ENCODE peak calls at places on chromosomes 6 and 20, in seven cellular contexts. W, Z, L, V, R, P and K are unnamed samples.

GRCh38 chr20:18840248-18840645 is 26.7 kb downstream of the SCP2D1 start:
- DNase-seq in P (peak), V (no peak), Z (no peak), L (no peak), R (no peak), W (no peak), K (no peak)

GRCh38 chr6:128499079-128499705 is 21.2 kb downstream of the PTPRK start:
- DNase-seq in P (no peak), Z (no peak), V (no peak), L (no peak), R (no peak), W (no peak), K (no peak)

GRCh38 chr6:27517928-27518787 is 45.3 kb upstream of the ZNF184 start:
- DNase-seq in W (no peak), Z (no peak), L (no peak), V (no peak), R (no peak), P (no peak), K (no peak)

GRCh38 chr6:25418463-25419052 is 139.4 kb downstream of the CARMIL1 start:
- DNase-seq in Z (peak), L (no peak), W (peak), V (no peak), R (no peak), P (no peak), K (no peak)

GRCh38 chr20:44547419-44547818 is 25.5 kb upstream of the SERINC3 start:
- DNase-seq in L (no peak), Z (no peak), V (no peak), R (no peak), W (no peak), P (no peak), K (no peak)

GRCh38 chr6:154386848-154387717 is 30.5 kb upstream of the IPCEF1 start:
- DNase-seq in P (no peak), Z (peak), V (no peak), L (no peak), W (peak), R (peak), K (peak)

GRCh38 chr20:57398231-57398821 is 7.1 kb downstream of the RBM38 start:
- DNase-seq in L (no peak), W (peak), R (no peak), V (peak), P (no peak), Z (no peak), K (no peak)

GRCh38 chr6:5141046-5141445 is 55.9 kb downstream of the PPP1R3G start:
- DNase-seq in W (no peak), Z (no peak), R (no peak), L (no peak), P (no peak), V (no peak), K (peak)

GRCh38 chr6:16739329-16739801 is 21.9 kb downstream of the ATXN1 start:
- DNase-seq in L (no peak), W (no peak), P (no peak), Z (peak), R (no peak), V (no peak), K (peak)

GRCh38 chr20:63224272-63225081 is 8.5 kb upstream of the YTHDF1 start:
- DNase-seq in R (no peak), L (peak), Z (peak), P (no peak), W (peak), V (peak), K (peak)

GRCh38 chr20:43787937-43788336 is 61.1 kb upstream of the GTSF1L start:
- DNase-seq in V (no peak), W (no peak), P (no peak), Z (no peak), R (no peak), L (no peak), K (no peak)

GRCh38 chr6:132354517-132355167 is 46.6 kb downstream of the MOXD1 start:
- DNase-seq in W (peak), V (peak), Z (peak), R (peak), P (no peak), L (no peak), K (peak)

DNA sequence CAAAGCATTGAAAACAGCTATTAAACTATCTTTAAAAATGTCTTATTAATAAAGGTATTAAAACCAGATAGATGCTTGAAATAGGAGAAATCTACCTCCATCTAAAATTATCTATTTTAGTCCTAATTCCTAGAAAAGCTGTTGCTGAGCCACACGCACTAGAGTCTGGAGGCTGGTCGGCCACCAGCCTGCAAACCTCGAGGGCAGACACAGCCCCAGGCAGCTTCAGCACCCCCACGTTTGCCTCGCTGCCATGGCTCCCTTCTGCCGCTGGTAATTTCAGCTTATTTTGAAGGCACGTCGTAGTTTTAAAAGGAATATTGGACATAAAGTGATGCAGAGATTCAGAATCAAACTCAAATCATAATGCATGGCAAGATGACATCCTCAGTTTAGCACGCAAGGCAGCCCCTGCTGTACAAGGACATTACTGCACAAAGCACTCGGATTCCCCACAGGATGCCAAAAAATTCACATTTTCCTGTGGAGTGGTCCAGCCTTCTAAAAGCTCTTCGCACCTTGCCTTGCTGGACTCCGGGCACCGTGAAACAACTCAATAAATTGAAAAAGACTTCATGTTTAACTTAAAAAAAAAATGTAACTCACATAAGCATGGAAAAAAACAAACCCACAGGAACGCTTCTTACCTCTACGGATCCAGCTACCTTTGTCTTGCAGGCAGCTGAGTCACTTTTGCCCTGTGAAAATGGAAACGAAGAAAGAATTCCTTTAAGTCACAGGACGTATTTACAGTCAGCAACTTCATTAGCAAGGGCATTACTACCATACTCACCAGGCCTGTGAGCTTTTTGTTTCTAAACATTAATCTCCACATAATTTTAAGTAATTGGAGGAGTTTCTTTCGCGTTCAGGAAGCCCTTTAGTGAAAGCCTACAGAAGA is 143.4 kb upstream of the RPS6KA2 start:
- DNase-seq in L (no peak), R (no peak), Z (no peak), V (no peak), P (no peak), W (peak), K (peak)
- TF ChIP-seq CTCF in L (no peak), R (peak), Z (peak), V (no peak), P (no peak), W (peak), K (peak)

DNA sequence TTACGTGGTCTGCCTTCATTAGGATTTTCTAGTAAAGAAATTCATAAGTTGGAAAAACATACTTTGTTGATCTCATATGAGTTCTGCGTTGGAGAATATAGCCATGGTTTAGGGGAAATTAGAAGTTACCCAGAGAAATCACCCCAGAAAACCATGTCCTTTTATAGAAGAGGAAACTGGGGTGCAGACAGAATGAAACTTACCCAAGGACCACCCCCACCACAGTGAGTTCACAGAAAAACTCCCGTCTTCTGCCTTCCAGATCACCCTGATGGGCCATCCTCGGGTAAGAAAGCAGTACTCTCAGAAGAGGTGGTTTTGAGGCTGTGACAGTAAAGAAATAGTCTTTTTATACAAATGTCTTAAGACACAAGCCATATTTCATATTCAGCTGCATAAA is 25.1 kb upstream of the MAFB start:
- DNase-seq in L (no peak), Z (no peak), W (no peak), R (no peak), V (no peak), P (no peak), K (no peak)
- H3K4me3 ChIP-seq in L (no peak), Z (no peak), W (no peak), R (no peak), V (no peak), P (no peak), K (no peak)

DNA sequence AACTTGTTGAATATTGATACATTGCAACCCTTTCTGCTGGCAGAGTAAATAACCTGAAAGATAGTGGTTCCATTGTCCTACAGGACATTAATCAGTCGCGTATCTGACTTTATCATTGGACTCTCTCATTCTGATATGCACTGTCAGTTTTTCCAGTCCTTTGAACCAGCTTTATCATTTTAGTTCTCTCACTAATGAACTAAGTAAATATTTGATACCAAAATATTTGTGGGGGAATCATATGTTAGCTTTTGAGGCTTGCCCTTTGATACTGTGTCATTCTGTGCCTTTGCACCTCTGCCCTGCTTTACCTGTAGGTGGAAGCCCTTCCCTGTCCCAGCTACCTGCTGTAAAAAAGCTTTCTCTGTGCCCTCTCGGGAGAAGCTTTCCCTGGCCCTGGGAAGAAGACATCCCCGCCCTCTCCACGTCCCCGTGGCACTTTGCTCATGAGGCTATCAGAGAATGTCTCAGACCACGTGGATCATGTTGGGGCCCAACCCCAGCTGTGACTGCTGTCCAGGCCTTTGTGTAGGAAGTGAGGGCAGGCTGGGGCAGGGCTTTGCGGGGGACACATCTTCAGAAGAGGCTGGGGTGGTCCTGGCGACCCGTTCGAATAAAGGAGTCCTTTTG is 117.8 kb upstream of the NXT1 start:
- DNase-seq in W (no peak), Z (no peak), L (no peak), V (no peak), R (no peak), P (no peak), K (no peak)
- TF ChIP-seq CTCF in W (no peak), Z (no peak), L (no peak), V (no peak), R (no peak), P (no peak), K (no peak)

GRCh38 chr20:24275946-24276705 is 193.3 kb upstream of the SYNDIG1 start:
- DNase-seq in W (no peak), L (no peak), V (no peak), R (no peak), Z (no peak), P (no peak), K (no peak)
- H3K4me3 ChIP-seq in W (no peak), L (no peak), V (no peak), R (no peak), Z (no peak), P (no peak), K (no peak)

GRCh38 chr20:23325107-23325506 is 25.5 kb upstream of the NXT1 start:
- DNase-seq in W (peak), Z (no peak), V (no peak), R (no peak), L (no peak), P (no peak), K (no peak)
- TF ChIP-seq CTCF in W (no peak), Z (no peak), V (no peak), R (no peak), L (no peak), P (no peak), K (no peak)

DNA sequence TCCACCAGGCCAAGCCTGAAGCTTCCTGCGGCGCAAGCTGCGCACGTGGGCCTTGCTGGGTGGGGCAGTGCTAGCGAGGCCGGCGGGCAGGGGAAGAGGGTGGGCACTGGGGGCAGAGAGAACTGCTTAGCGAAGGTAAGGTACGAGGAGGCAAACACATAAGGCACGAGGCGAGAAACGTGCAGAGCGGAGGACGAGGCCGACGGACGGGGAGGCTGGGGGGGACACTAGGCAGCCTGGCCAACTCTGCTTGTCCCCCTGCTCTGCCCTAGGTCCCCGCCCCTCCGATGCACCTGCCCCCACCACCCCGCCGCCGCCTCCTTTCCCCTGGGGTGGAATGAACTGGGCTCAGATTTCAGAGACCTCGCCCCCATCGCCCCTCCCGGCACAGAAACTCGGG is 2.1 kb downstream of the HLA-DQB1 start:
- DNase-seq in R (no peak), W (no peak), V (no peak), Z (no peak), L (no peak), P (no peak), K (no peak)
- H3K4me3 ChIP-seq in R (no peak), W (no peak), V (peak), Z (no peak), L (no peak), P (no peak), K (no peak)

DNA sequence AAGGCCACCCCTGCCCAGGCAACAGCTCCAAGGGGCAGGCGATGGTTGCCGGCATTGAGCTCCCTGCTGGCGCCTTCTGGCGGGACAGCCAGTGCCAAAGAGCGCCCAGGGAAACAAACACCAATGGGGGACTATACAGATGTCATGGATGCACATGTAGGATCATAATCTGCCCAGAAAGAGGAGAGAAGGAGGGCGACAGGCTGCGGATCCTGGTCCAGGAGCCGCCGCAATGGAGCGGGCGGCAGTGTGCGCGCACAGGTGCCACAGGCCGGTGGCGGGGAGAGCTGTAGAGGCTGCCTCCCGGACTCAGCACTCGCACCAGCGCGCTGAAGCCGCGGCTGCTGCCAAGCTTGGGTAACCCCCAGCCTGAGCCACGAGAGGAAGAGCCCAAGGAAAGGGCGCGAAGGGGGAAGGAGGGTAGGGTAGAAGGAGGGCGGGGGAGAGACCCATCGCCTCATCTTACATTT is 418 bp upstream of the FUT9 start:
- DNase-seq in R (no peak), P (no peak), Z (peak), V (no peak), W (no peak), L (no peak), K (no peak)
- TF ChIP-seq CTCF in R (no peak), P (no peak), Z (no peak), V (no peak), W (no peak), L (no peak), K (no peak)

GRCh38 chr20:3902446-3902845 is 13.3 kb downstream of the PANK2 start:
- DNase-seq in R (no peak), L (no peak), W (no peak), V (no peak), P (no peak), Z (no peak), K (no peak)
- H3K4me3 ChIP-seq in R (no peak), L (no peak), W (no peak), V (no peak), P (peak), Z (no peak), K (no peak)

GRCh38 chr20:25338112-25339023 is 52.3 kb downstream of the ABHD12 start:
- DNase-seq in P (no peak), W (peak), L (no peak), R (no peak), Z (no peak), V (no peak), K (no peak)
- TF ChIP-seq CTCF in P (no peak), W (peak), L (no peak), R (no peak), Z (no peak), V (no peak), K (no peak)

GRCh38 chr6:90284745-90285481 is 11.7 kb downstream of the BACH2 start:
- DNase-seq in P (no peak), L (no peak), R (no peak), Z (peak), W (peak), V (no peak), K (peak)
- H3K4me3 ChIP-seq in P (peak), L (peak), R (peak), Z (peak), W (peak), V (peak), K (peak)